ENCODE peak calls at places on chromosomes 6 and 20, in seven cellular contexts. One of them, this sample, is unnamed.

GRCh38 chr6:136550330-136551071 is at the start of gene MAP7:
- DNase-seq in heart right ventricle: peak; percentile 29
- DNase-seq in AG09309: no peak
- DNase-seq in A549: peak; percentile 58
- DNase-seq in Caco-2: peak; percentile 91
- DNase-seq in left ventricle myocardium inferior: peak; percentile 51
- DNase-seq in PC-9: peak; percentile 85
- DNase-seq in this sample: no peak

GRCh38 chr6:131130546-131130925 is 4.7 kb upstream of the AKAP7 start:
- DNase-seq in A549: no peak
- DNase-seq in AG09309: no peak
- DNase-seq in heart right ventricle: no peak
- DNase-seq in PC-9: no peak
- DNase-seq in Caco-2: no peak
- DNase-seq in left ventricle myocardium inferior: no peak
- DNase-seq in this sample: no peak

GRCh38 chr20:38246357-38247165 is 14.0 kb downstream of the KIAA1755 start:
- DNase-seq in A549: no peak
- DNase-seq in PC-9: peak; percentile 19
- DNase-seq in Caco-2: no peak
- DNase-seq in left ventricle myocardium inferior: no peak
- DNase-seq in AG09309: no peak
- DNase-seq in heart right ventricle: peak; percentile 32
- DNase-seq in this sample: no peak

GRCh38 chr20:17612287-17612974 is 42.6 kb downstream of the DSTN start:
- DNase-seq in heart right ventricle: no peak
- DNase-seq in PC-9: no peak
- DNase-seq in A549: no peak
- DNase-seq in Caco-2: peak; percentile 41
- DNase-seq in left ventricle myocardium inferior: no peak
- DNase-seq in AG09309: peak; percentile 41
- DNase-seq in this sample: no peak

GRCh38 chr20:48503166-48503815 is 324.5 kb downstream of the PREX1 start:
- DNase-seq in A549: no peak
- DNase-seq in heart right ventricle: no peak
- DNase-seq in PC-9: no peak
- DNase-seq in AG09309: no peak
- DNase-seq in left ventricle myocardium inferior: no peak
- DNase-seq in Caco-2: no peak
- DNase-seq in this sample: no peak

GRCh38 chr6:83442752-83443151 is 11.9 kb upstream of the ME1 start:
- DNase-seq in PC-9: no peak
- DNase-seq in left ventricle myocardium inferior: no peak
- DNase-seq in A549: no peak
- DNase-seq in heart right ventricle: no peak
- DNase-seq in Caco-2: no peak
- DNase-seq in AG09309: peak; percentile 61
- DNase-seq in this sample: no peak

GRCh38 chr20:37668166-37668565 is 25.7 kb upstream of the CTNNBL1 start:
- DNase-seq in left ventricle myocardium inferior: no peak
- DNase-seq in A549: no peak
- DNase-seq in AG09309: no peak
- DNase-seq in Caco-2: no peak
- DNase-seq in PC-9: no peak
- DNase-seq in heart right ventricle: no peak
- DNase-seq in this sample: no peak

GRCh38 chr20:53866787-53867740 is 203.3 kb downstream of the BCAS1 start:
- DNase-seq in PC-9: peak; percentile 63
- DNase-seq in Caco-2: no peak
- DNase-seq in AG09309: no peak
- DNase-seq in left ventricle myocardium inferior: no peak
- DNase-seq in A549: no peak
- DNase-seq in heart right ventricle: no peak
- DNase-seq in this sample: peak; percentile 81

GRCh38 chr20:64196831-64197418 is 32.7 kb downstream of the MYT1 start:
- DNase-seq in PC-9: no peak
- DNase-seq in heart right ventricle: no peak
- DNase-seq in AG09309: no peak
- DNase-seq in A549: no peak
- DNase-seq in left ventricle myocardium inferior: no peak
- DNase-seq in Caco-2: no peak
- DNase-seq in this sample: no peak

GRCh38 chr20:7387638-7388193 is 552.5 kb downstream of the HAO1 start:
- DNase-seq in left ventricle myocardium inferior: no peak
- DNase-seq in A549: no peak
- DNase-seq in heart right ventricle: no peak
- DNase-seq in Caco-2: no peak
- DNase-seq in PC-9: no peak
- DNase-seq in AG09309: no peak
- DNase-seq in this sample: no peak

GRCh38 chr20:24004470-24004869 is 15.9 kb upstream of the GGTLC1 start:
- DNase-seq in AG09309: no peak
- DNase-seq in A549: no peak
- DNase-seq in left ventricle myocardium inferior: no peak
- DNase-seq in heart right ventricle: no peak
- DNase-seq in PC-9: no peak
- DNase-seq in Caco-2: no peak
- DNase-seq in this sample: no peak

GRCh38 chr6:168310945-168311344 is 8.6 kb downstream of the DACT2 start:
- DNase-seq in heart right ventricle: no peak
- DNase-seq in PC-9: no peak
- DNase-seq in AG09309: no peak
- DNase-seq in A549: no peak
- DNase-seq in Caco-2: no peak
- DNase-seq in left ventricle myocardium inferior: no peak
- DNase-seq in this sample: no peak

GRCh38 chr6:33576668-33577067 is 3.4 kb downstream of the BAK1 start:
- DNase-seq in AG09309: no peak
- DNase-seq in A549: no peak
- DNase-seq in PC-9: no peak
- DNase-seq in left ventricle myocardium inferior: no peak
- DNase-seq in heart right ventricle: no peak
- DNase-seq in Caco-2: no peak
- DNase-seq in this sample: no peak

GRCh38 chr6:30670760-30671527 is 1.9 kb downstream of the DHX16 start:
- DNase-seq in AG09309: no peak
- DNase-seq in heart right ventricle: no peak
- DNase-seq in A549: no peak
- DNase-seq in left ventricle myocardium inferior: no peak
- DNase-seq in Caco-2: no peak
- DNase-seq in PC-9: no peak
- DNase-seq in this sample: no peak

GRCh38 chr6:40550096-40550731 is 37.0 kb downstream of the LRFN2 start:
- DNase-seq in heart right ventricle: peak; percentile 20
- DNase-seq in left ventricle myocardium inferior: no peak
- DNase-seq in PC-9: no peak
- DNase-seq in AG09309: peak; percentile 21
- DNase-seq in A549: peak; percentile 5
- DNase-seq in Caco-2: no peak
- DNase-seq in this sample: peak; percentile 19

GRCh38 chr6:163263998-163264661 is 150.4 kb upstream of the QKI start:
- DNase-seq in PC-9: no peak
- DNase-seq in heart right ventricle: no peak
- DNase-seq in AG09309: no peak
- DNase-seq in left ventricle myocardium inferior: peak; percentile 47
- DNase-seq in Caco-2: no peak
- DNase-seq in A549: no peak
- DNase-seq in this sample: no peak

GRCh38 chr6:75397806-75398465 is 95.7 kb downstream of the FILIP1 start:
- DNase-seq in left ventricle myocardium inferior: no peak
- DNase-seq in heart right ventricle: no peak
- DNase-seq in AG09309: no peak
- DNase-seq in PC-9: no peak
- DNase-seq in A549: no peak
- DNase-seq in Caco-2: no peak
- DNase-seq in this sample: no peak

GRCh38 chr6:159842035-159842434 is 42.0 kb downstream of the PNLDC1 start:
- DNase-seq in AG09309: no peak
- DNase-seq in heart right ventricle: no peak
- DNase-seq in A549: peak; percentile 29
- DNase-seq in left ventricle myocardium inferior: no peak
- DNase-seq in Caco-2: no peak
- DNase-seq in PC-9: no peak
- DNase-seq in this sample: no peak
- TF ChIP-seq CTCF in AG09309: peak; percentile 46
- TF ChIP-seq CTCF in heart right ventricle: no peak
- TF ChIP-seq CTCF in A549: peak; percentile 31
- TF ChIP-seq CTCF in left ventricle myocardium inferior: peak; percentile 30
- TF ChIP-seq CTCF in Caco-2: peak; percentile 57
- TF ChIP-seq CTCF in PC-9: peak; percentile 47
- TF ChIP-seq CTCF in this sample: no peak

GRCh38 chr6:14202947-14203346 is 85.4 kb downstream of the CD83 start:
- DNase-seq in heart right ventricle: no peak
- DNase-seq in A549: no peak
- DNase-seq in left ventricle myocardium inferior: no peak
- DNase-seq in AG09309: no peak
- DNase-seq in PC-9: no peak
- DNase-seq in Caco-2: no peak
- DNase-seq in this sample: no peak

GRCh38 chr6:14196029-14196428 is 78.5 kb downstream of the CD83 start:
- DNase-seq in Caco-2: no peak
- DNase-seq in PC-9: no peak
- DNase-seq in AG09309: no peak
- DNase-seq in A549: no peak
- DNase-seq in left ventricle myocardium inferior: no peak
- DNase-seq in heart right ventricle: no peak
- DNase-seq in this sample: no peak

GRCh38 chr6:14194483-14194882 is 76.9 kb downstream of the CD83 start:
- DNase-seq in left ventricle myocardium inferior: no peak
- DNase-seq in A549: no peak
- DNase-seq in heart right ventricle: no peak
- DNase-seq in AG09309: no peak
- DNase-seq in PC-9: no peak
- DNase-seq in Caco-2: no peak
- DNase-seq in this sample: no peak

GRCh38 chr6:14197118-14197517 is 79.5 kb downstream of the CD83 start:
- DNase-seq in heart right ventricle: no peak
- DNase-seq in left ventricle myocardium inferior: no peak
- DNase-seq in AG09309: no peak
- DNase-seq in PC-9: no peak
- DNase-seq in Caco-2: no peak
- DNase-seq in A549: no peak
- DNase-seq in this sample: no peak

DNA sequence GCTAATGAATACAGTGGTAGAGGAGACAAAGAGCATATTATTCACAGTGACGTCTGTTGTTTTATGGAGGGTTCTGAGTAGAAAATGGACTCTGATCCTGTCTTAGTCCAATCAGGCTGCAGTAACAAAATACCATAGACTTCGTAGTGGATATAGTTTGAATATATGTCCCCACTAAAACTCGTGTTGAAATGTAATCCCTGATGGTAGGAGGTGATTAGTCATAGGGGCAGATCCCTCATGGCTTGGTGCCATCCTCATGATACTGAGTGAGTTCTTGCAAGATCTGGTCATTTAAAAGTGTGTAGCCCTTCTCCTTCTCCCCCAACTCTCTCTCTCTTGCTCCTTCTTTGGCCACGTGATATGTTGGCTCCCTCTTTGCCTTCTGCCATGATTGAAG is 82.5 kb downstream of the CD83 start:
- DNase-seq in Caco-2: no peak
- DNase-seq in AG09309: no peak
- DNase-seq in A549: no peak
- DNase-seq in left ventricle myocardium inferior: no peak
- DNase-seq in PC-9: no peak
- DNase-seq in heart right ventricle: no peak
- DNase-seq in this sample: no peak
- H3K4me3 ChIP-seq in Caco-2: no peak overlapping the region
- H3K4me3 ChIP-seq in AG09309: no peak overlapping the region
- H3K4me3 ChIP-seq in A549: no peak overlapping the region
- H3K4me3 ChIP-seq in left ventricle myocardium inferior: no peak overlapping the region
- H3K4me3 ChIP-seq in PC-9: no peak overlapping the region
- H3K4me3 ChIP-seq in heart right ventricle: no peak overlapping the region
- H3K4me3 ChIP-seq in this sample: no peak overlapping the region

DNA sequence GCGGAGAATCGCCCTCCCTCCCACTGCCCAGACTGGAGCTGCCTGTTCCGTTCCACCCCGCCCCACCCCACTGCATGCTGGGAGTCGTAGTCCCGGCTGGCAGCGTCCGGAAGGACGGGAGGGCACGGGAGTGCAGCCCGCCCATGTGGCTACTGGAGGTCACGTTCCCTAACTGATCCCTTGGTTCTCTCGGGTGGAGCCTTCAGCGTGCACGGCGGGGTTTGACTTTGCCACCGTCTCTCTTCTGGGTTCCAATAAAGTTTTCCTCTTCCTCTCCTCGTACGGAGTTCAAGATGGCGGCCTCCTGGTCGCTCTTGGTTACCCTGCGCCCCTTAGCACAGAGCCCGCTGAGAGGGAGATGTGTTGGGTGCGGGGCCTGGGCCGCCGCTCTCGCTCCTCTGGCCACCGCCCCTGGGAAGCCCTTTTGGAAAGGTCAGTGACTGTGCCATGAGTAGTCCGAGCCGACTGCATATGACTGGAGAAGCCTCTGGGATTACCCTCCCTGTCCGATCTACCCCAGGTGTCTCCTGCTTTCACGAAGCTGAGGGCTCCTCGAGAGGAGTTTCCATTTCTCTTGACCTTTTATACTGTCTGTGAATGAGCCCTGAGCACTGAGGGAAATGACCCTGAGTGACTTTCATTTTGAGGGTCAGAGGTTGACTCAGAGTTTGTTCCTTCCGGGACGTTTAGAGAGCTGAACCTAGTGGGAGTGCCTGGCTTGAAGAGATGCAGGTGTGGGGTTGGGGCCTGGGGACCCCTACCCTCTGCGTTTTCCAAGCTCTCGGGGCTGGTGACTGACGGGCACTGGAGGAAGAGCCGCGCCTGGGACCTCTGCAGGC is at the start of gene AFG1L:
- DNase-seq in Caco-2: peak; percentile 93
- DNase-seq in heart right ventricle: peak; percentile 95
- DNase-seq in AG09309: peak; percentile 42
- DNase-seq in left ventricle myocardium inferior: peak; percentile 95
- DNase-seq in PC-9: peak; percentile 84
- DNase-seq in A549: peak; percentile 80
- DNase-seq in this sample: peak; percentile 60
- TF ChIP-seq CTCF in Caco-2: no peak
- TF ChIP-seq CTCF in heart right ventricle: no peak
- TF ChIP-seq CTCF in AG09309: no peak
- TF ChIP-seq CTCF in left ventricle myocardium inferior: no peak
- TF ChIP-seq CTCF in PC-9: no peak
- TF ChIP-seq CTCF in A549: no peak
- TF ChIP-seq CTCF in this sample: no peak

DNA sequence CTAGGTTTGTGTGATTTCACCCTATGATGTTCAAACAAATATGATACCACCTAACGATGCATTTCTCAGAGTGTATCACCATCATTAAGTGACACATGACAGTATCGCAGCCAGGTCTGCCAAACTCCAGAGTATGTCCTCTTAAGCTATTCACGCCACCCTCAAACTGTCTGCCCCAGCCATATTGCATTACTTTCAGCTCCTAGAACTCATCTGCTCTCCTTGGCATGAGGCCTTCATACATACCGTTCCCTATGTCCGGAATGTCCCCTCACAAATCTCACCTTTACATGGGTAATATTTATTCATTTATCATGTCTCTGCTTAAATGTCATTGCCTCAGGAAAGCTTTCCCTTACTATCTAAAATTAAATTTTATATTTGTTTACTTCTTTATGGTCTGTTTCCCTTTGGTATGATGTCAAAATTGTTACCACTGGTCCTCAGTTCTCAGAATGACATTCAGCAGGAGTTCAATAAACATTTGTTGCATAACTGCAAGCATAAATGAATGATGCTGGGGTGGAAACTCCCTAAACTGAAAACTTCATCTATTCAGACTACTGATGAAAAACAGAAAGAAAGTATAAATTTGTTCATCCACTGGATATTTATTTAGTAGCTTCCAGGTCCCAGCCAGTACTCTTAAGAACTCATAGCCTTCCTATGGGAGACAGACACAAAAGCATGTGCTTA is 3.2 kb downstream of the SESN1 start:
- DNase-seq in A549: no peak
- DNase-seq in left ventricle myocardium inferior: no peak
- DNase-seq in AG09309: no peak
- DNase-seq in PC-9: no peak
- DNase-seq in Caco-2: no peak
- DNase-seq in heart right ventricle: no peak
- DNase-seq in this sample: no peak
- H3K4me3 ChIP-seq in A549: no peak overlapping the region
- H3K4me3 ChIP-seq in left ventricle myocardium inferior: peak overlapping the region; percentile 74
- H3K4me3 ChIP-seq in AG09309: no peak overlapping the region
- H3K4me3 ChIP-seq in PC-9: peak overlapping the region; percentile 80
- H3K4me3 ChIP-seq in Caco-2: no peak overlapping the region
- H3K4me3 ChIP-seq in heart right ventricle: peak overlapping the region; percentile 73
- H3K4me3 ChIP-seq in this sample: no peak overlapping the region